ENCODE peak calls at places on chromosomes 16 and 17, in ten cellular contexts. One of them, this sample, is unnamed.

GRCh38 chr17:37702605-37703004 is 42.3 kb downstream of the HNF1B start:
- DNase-seq in T-helper 1 cell: no peak
- DNase-seq in stimulated activated CD8-positive, alpha-beta memory T cell treated with anti-CD3 and anti-CD28 coated beads, Interleukin-4, amount 100 ng/mL, for 1 hour: no peak
- DNase-seq in stimulated activated CD4-positive, alpha-beta T cell treated with anti-CD3 and anti-CD28 coated beads, TNF-alpha, amount 100 ng/mL, for 1 hour: no peak
- DNase-seq in stomach: no peak
- DNase-seq in cerebellar cortex: no peak
- DNase-seq in left ventricle myocardium inferior: no peak
- DNase-seq in SJCRH30: no peak
- DNase-seq in frontal cortex: no peak
- DNase-seq in fibroblast of the conjunctiva: peak; percentile 5
- DNase-seq in this sample: no peak

GRCh38 chr16:12958366-12958765 is 57.0 kb downstream of the SHISA9 start:
- DNase-seq in stimulated activated CD8-positive, alpha-beta memory T cell treated with anti-CD3 and anti-CD28 coated beads, Interleukin-4, amount 100 ng/mL, for 1 hour: no peak
- DNase-seq in fibroblast of the conjunctiva: no peak
- DNase-seq in T-helper 1 cell: no peak
- DNase-seq in frontal cortex: no peak
- DNase-seq in stimulated activated CD4-positive, alpha-beta T cell treated with anti-CD3 and anti-CD28 coated beads, TNF-alpha, amount 100 ng/mL, for 1 hour: no peak
- DNase-seq in left ventricle myocardium inferior: no peak
- DNase-seq in stomach: no peak
- DNase-seq in SJCRH30: no peak
- DNase-seq in cerebellar cortex: no peak
- DNase-seq in this sample: no peak

GRCh38 chr17:74750327-74751069 is 2.1 kb downstream of the NHERF1 start:
- DNase-seq in stomach: peak; percentile 80
- DNase-seq in fibroblast of the conjunctiva: no peak
- DNase-seq in left ventricle myocardium inferior: no peak
- DNase-seq in stimulated activated CD8-positive, alpha-beta memory T cell treated with anti-CD3 and anti-CD28 coated beads, Interleukin-4, amount 100 ng/mL, for 1 hour: no peak
- DNase-seq in T-helper 1 cell: no peak
- DNase-seq in frontal cortex: no peak
- DNase-seq in cerebellar cortex: peak; percentile 63
- DNase-seq in SJCRH30: no peak
- DNase-seq in stimulated activated CD4-positive, alpha-beta T cell treated with anti-CD3 and anti-CD28 coated beads, TNF-alpha, amount 100 ng/mL, for 1 hour: no peak
- DNase-seq in this sample: no peak

GRCh38 chr16:3837851-3838564 is 42.5 kb downstream of the CREBBP start:
- DNase-seq in stimulated activated CD4-positive, alpha-beta T cell treated with anti-CD3 and anti-CD28 coated beads, TNF-alpha, amount 100 ng/mL, for 1 hour: no peak
- DNase-seq in fibroblast of the conjunctiva: no peak
- DNase-seq in SJCRH30: no peak
- DNase-seq in T-helper 1 cell: no peak
- DNase-seq in cerebellar cortex: no peak
- DNase-seq in stomach: no peak
- DNase-seq in frontal cortex: no peak
- DNase-seq in stimulated activated CD8-positive, alpha-beta memory T cell treated with anti-CD3 and anti-CD28 coated beads, Interleukin-4, amount 100 ng/mL, for 1 hour: no peak
- DNase-seq in left ventricle myocardium inferior: no peak
- DNase-seq in this sample: no peak

GRCh38 chr17:80047176-80047575 is 10.7 kb downstream of the CCDC40 start:
- DNase-seq in stimulated activated CD4-positive, alpha-beta T cell treated with anti-CD3 and anti-CD28 coated beads, TNF-alpha, amount 100 ng/mL, for 1 hour: no peak
- DNase-seq in fibroblast of the conjunctiva: no peak
- DNase-seq in stimulated activated CD8-positive, alpha-beta memory T cell treated with anti-CD3 and anti-CD28 coated beads, Interleukin-4, amount 100 ng/mL, for 1 hour: no peak
- DNase-seq in left ventricle myocardium inferior: no peak
- DNase-seq in T-helper 1 cell: no peak
- DNase-seq in SJCRH30: no peak
- DNase-seq in frontal cortex: no peak
- DNase-seq in stomach: no peak
- DNase-seq in cerebellar cortex: no peak
- DNase-seq in this sample: no peak

GRCh38 chr17:78512976-78513375 is 64.2 kb downstream of the DNAH17 start:
- DNase-seq in SJCRH30: peak; percentile 60
- DNase-seq in stimulated activated CD4-positive, alpha-beta T cell treated with anti-CD3 and anti-CD28 coated beads, TNF-alpha, amount 100 ng/mL, for 1 hour: no peak
- DNase-seq in frontal cortex: no peak
- DNase-seq in stomach: no peak
- DNase-seq in stimulated activated CD8-positive, alpha-beta memory T cell treated with anti-CD3 and anti-CD28 coated beads, Interleukin-4, amount 100 ng/mL, for 1 hour: no peak
- DNase-seq in fibroblast of the conjunctiva: no peak
- DNase-seq in cerebellar cortex: no peak
- DNase-seq in left ventricle myocardium inferior: no peak
- DNase-seq in T-helper 1 cell: no peak
- DNase-seq in this sample: no peak

GRCh38 chr17:49290690-49291326 is 60.2 kb upstream of the PHOSPHO1 start:
- DNase-seq in stimulated activated CD4-positive, alpha-beta T cell treated with anti-CD3 and anti-CD28 coated beads, TNF-alpha, amount 100 ng/mL, for 1 hour: no peak
- DNase-seq in stomach: no peak
- DNase-seq in frontal cortex: no peak
- DNase-seq in left ventricle myocardium inferior: no peak
- DNase-seq in stimulated activated CD8-positive, alpha-beta memory T cell treated with anti-CD3 and anti-CD28 coated beads, Interleukin-4, amount 100 ng/mL, for 1 hour: no peak
- DNase-seq in T-helper 1 cell: no peak
- DNase-seq in fibroblast of the conjunctiva: peak; percentile 13
- DNase-seq in cerebellar cortex: peak; percentile 34
- DNase-seq in SJCRH30: peak; percentile 10
- DNase-seq in this sample: no peak

GRCh38 chr16:84982434-84982833 is 28.9 kb downstream of the ZDHHC7 start:
- DNase-seq in T-helper 1 cell: no peak
- DNase-seq in cerebellar cortex: peak; percentile 78
- DNase-seq in left ventricle myocardium inferior: no peak
- DNase-seq in stimulated activated CD4-positive, alpha-beta T cell treated with anti-CD3 and anti-CD28 coated beads, TNF-alpha, amount 100 ng/mL, for 1 hour: no peak
- DNase-seq in fibroblast of the conjunctiva: no peak
- DNase-seq in stimulated activated CD8-positive, alpha-beta memory T cell treated with anti-CD3 and anti-CD28 coated beads, Interleukin-4, amount 100 ng/mL, for 1 hour: no peak
- DNase-seq in frontal cortex: no peak
- DNase-seq in stomach: peak; percentile 83
- DNase-seq in SJCRH30: no peak
- DNase-seq in this sample: no peak

GRCh38 chr17:16947470-16947869 is 24.4 kb downstream of the TNFRSF13B start:
- DNase-seq in stimulated activated CD4-positive, alpha-beta T cell treated with anti-CD3 and anti-CD28 coated beads, TNF-alpha, amount 100 ng/mL, for 1 hour: no peak
- DNase-seq in left ventricle myocardium inferior: no peak
- DNase-seq in stomach: no peak
- DNase-seq in cerebellar cortex: no peak
- DNase-seq in stimulated activated CD8-positive, alpha-beta memory T cell treated with anti-CD3 and anti-CD28 coated beads, Interleukin-4, amount 100 ng/mL, for 1 hour: no peak
- DNase-seq in SJCRH30: no peak
- DNase-seq in fibroblast of the conjunctiva: no peak
- DNase-seq in T-helper 1 cell: no peak
- DNase-seq in frontal cortex: no peak
- DNase-seq in this sample: no peak

GRCh38 chr17:50297407-50297865 is 23.2 kb downstream of the TMEM92 start:
- DNase-seq in stimulated activated CD4-positive, alpha-beta T cell treated with anti-CD3 and anti-CD28 coated beads, TNF-alpha, amount 100 ng/mL, for 1 hour: peak; percentile 53
- DNase-seq in frontal cortex: no peak
- DNase-seq in stimulated activated CD8-positive, alpha-beta memory T cell treated with anti-CD3 and anti-CD28 coated beads, Interleukin-4, amount 100 ng/mL, for 1 hour: peak; percentile 49
- DNase-seq in cerebellar cortex: peak; percentile 69
- DNase-seq in T-helper 1 cell: peak; percentile 73
- DNase-seq in SJCRH30: peak; percentile 65
- DNase-seq in fibroblast of the conjunctiva: peak; percentile 63
- DNase-seq in left ventricle myocardium inferior: peak; percentile 64
- DNase-seq in stomach: peak; percentile 89
- DNase-seq in this sample: peak; percentile 72

This sample was measured in activated T-helper 2 cell treated with anti-CD3 and anti-CD28 coated beads, Interferon-gamma antibody, Interleukin-2, Interleukin-4, amounts not matched to agents 10 μg/mL and 5 μg/mL and 100 μg/mL, durations not matched to agents 14 hours and 24 hours and 36 hours.